ENCODE peak calls at places on chromosomes 16 and 17, in eight cellular contexts. Q is left lung; B is CD4-positive, alpha-beta T cell; Z is B cell; S is CD8-positive, alpha-beta T cell; K is esophagus squamous epithelium; R is AG10803; H is HCT116. C is an unnamed sample.

GRCh38 chr17:40335620-40336019 is 26.6 kb downstream of the RARA start:
- DNase-seq in Q (no peak), B (no peak), Z (no peak), S (no peak), K (no peak), R (no peak), H (no peak), C (no peak)

GRCh38 chr17:47278561-47278960 is 24.9 kb downstream of the ITGB3 start:
- DNase-seq in Q (no peak), B (no peak), Z (no peak), S (no peak), K (no peak), R (no peak), H (no peak), C (no peak)

GRCh38 chr17:17819561-17819995 is 17.2 kb downstream of the SREBF1 start:
- DNase-seq in Q (peak), B (peak), Z (no peak), S (peak), K (no peak), R (peak), H (no peak), C (peak)

GRCh38 chr16:56549744-56550385 is 15.0 kb upstream of the MT4 start:
- DNase-seq in Q (no peak), B (no peak), Z (no peak), S (no peak), K (no peak), R (no peak), H (no peak), C (no peak)

GRCh38 chr17:45584092-45585036 is 93.8 kb upstream of the PLEKHM1 start:
- DNase-seq in Q (peak), B (peak), Z (peak), S (peak), K (no peak), R (peak), H (peak), C (peak)

GRCh38 chr17:80475949-80476876 is at the start of gene NPTX1:
- DNase-seq in Q (no peak), B (no peak), Z (peak), S (no peak), K (no peak), R (no peak), H (no peak), C (peak)

GRCh38 chr17:31754239-31754945 is 104.7 kb downstream of the COPRS start:
- DNase-seq in Q (no peak), B (no peak), Z (no peak), S (no peak), K (no peak), R (peak), H (peak), C (no peak)

GRCh38 chr17:17514361-17514992 is 18.3 kb upstream of the RASD1 start:
- DNase-seq in Q (peak), B (no peak), Z (no peak), S (no peak), K (no peak), R (no peak), H (no peak), C (no peak)

GRCh38 chr16:76583466-76583865 is 306.3 kb downstream of the CNTNAP4 start:
- DNase-seq in Q (no peak), B (no peak), Z (no peak), S (no peak), K (no peak), R (no peak), H (no peak), C (no peak)

GRCh38 chr17:76383645-76384221 is 676 bp upstream of the SPHK1 start:
- DNase-seq in Q (peak), B (peak), Z (peak), S (peak), K (no peak), R (peak), H (no peak), C (peak)

GRCh38 chr17:17019430-17019762 is 22.9 kb upstream of the MPRIP start:
- DNase-seq in Q (no peak), B (no peak), Z (no peak), S (no peak), K (no peak), R (no peak), H (no peak), C (no peak)

GRCh38 chr17:32265192-32265895 is at the start of gene RHBDL3:
- DNase-seq in Q (peak), B (no peak), Z (peak), S (no peak), K (no peak), R (no peak), H (no peak), C (peak)

GRCh38 chr16:70162041-70162451 is 11.5 kb upstream of the CLEC18C start:
- DNase-seq in Q (no peak), B (no peak), Z (no peak), S (no peak), K (no peak), R (peak), H (no peak), C (peak)

GRCh38 chr16:17176199-17176598 is 294.6 kb downstream of the XYLT1 start:
- DNase-seq in Q (no peak), B (no peak), Z (no peak), S (no peak), K (no peak), R (no peak), H (no peak), C (no peak)

GRCh38 chr16:17166095-17166494 is 304.7 kb downstream of the XYLT1 start:
- DNase-seq in Q (no peak), B (no peak), Z (no peak), S (no peak), K (no peak), R (peak), H (no peak), C (no peak)

GRCh38 chr16:17171250-17172143 is 299.3 kb downstream of the XYLT1 start:
- DNase-seq in Q (no peak), B (no peak), Z (no peak), S (no peak), K (no peak), R (no peak), H (no peak), C (no peak)

GRCh38 chr16:17173134-17173729 is 297.5 kb downstream of the XYLT1 start:
- DNase-seq in Q (no peak), B (no peak), Z (no peak), S (no peak), K (peak), R (peak), H (no peak), C (no peak)

GRCh38 chr16:17170435-17170834 is 300.3 kb downstream of the XYLT1 start:
- DNase-seq in Q (no peak), B (no peak), Z (no peak), S (no peak), K (no peak), R (no peak), H (no peak), C (no peak)
- TF ChIP-seq CTCF in Q (no peak), B (no peak), Z (no peak), S (no peak), K (no peak), R (no peak), H (no peak), C (no peak)

GRCh38 chr16:58026139-58026704 is 668 bp downstream of the MMP15 start:
- DNase-seq in Q (peak), B (no peak), Z (peak), S (no peak), K (no peak), R (peak), H (no peak), C (no peak)

GRCh38 chr16:58025351-58026138 is at the start of gene MMP15:
- DNase-seq in Q (peak), B (peak), Z (peak), S (peak), K (peak), R (peak), H (peak), C (peak)

GRCh38 chr16:58027341-58028167 is 2.0 kb downstream of the MMP15 start:
- DNase-seq in Q (peak), B (no peak), Z (peak), S (no peak), K (no peak), R (no peak), H (peak), C (no peak)

GRCh38 chr16:58028168-58028455 is 2.6 kb downstream of the MMP15 start:
- DNase-seq in Q (no peak), B (no peak), Z (no peak), S (no peak), K (no peak), R (no peak), H (no peak), C (no peak)

DNA sequence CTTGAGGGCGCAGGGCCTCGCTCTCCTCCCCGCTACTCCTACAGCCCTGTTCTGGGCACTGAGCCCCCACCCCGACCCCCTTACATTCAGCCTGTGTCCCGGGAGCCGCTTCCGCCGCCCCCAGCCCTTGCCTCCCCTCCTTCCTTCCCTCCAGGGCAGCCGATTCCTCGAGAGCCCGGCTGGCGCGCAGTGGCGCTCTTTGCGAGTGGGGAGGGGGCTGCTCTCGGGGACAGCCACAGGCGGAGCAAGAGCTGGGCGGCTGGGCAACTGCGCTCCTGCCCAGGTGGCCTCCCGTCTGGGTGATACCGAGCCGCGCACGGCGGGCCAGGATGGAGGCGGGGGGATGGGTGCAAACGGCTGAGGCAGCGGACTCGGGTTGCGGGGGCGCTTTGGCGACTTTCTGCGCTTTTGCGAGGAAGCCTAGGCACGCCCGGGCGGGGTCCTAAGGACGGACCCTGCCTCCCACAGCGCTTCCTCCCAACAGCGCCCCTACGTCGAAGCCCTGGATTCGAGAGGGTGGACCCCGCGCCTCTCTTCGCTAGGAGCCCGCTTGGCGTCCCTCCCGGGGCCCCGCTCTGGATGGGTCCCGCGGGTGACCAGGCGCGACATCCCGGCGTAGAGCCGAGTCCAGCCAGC is 1.3 kb downstream of the MMP15 start:
- DNase-seq in Q (peak), B (no peak), Z (peak), S (no peak), K (no peak), R (no peak), H (no peak), C (no peak)
- TF ChIP-seq CTCF in Q (no peak), B (no peak), Z (no peak), S (no peak), K (no peak), R (no peak), H (peak), C (no peak)

GRCh38 chr17:78986048-78986648 is 6.4 kb upstream of the LGALS3BP start:
- DNase-seq in Q (peak), B (no peak), Z (peak), S (no peak), K (no peak), R (peak), H (no peak), C (no peak)
- TF ChIP-seq CTCF in Q (no peak), B (peak), Z (no peak), S (peak), K (peak), R (peak), H (peak), C (peak)

DNA sequence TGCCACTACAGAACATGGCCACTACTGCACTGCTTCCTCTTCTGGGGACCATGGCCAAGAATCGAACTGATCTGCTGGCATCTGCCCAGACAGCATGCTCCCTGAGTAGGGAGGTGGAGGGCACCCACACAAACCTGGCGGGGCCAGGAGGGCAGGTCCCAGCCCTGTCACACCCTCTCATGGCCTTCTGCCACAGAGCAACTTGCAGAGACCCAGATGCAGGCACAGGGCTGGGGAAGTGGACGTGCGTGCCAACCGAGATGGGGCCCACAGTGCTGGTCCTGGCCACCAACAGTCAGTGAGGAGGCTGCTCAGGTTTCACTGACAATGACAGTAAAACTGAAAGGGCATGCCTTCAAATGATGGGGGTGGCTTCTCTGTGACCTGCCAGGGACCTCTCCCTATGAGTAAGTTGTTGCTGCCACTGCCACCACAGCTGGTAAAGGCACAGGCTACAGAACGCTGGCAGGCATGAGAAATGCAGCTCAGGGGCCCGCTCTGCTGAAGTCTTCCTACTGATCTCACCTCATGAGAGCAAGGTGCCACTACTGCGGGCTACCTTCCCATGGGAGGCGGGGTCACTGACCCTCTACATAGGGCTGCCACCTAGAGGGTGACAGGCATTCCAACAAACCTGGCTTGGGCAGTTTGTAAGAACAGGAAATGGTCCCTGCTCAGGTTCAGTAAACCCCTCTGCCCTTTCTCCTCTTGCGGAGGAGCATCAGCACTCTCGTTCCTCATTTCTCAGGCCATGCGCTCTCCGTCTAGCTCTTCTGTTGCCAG is 15.5 kb downstream of the HIC1 start:
- DNase-seq in Q (no peak), B (no peak), Z (no peak), S (no peak), K (no peak), R (no peak), H (no peak), C (peak)
- TF ChIP-seq CTCF in Q (no peak), B (no peak), Z (no peak), S (no peak), K (no peak), R (no peak), H (no peak), C (peak)

GRCh38 chr17:59558953-59559352 is 6.5 kb upstream of the DHX40 start:
- DNase-seq in Q (no peak), B (no peak), Z (no peak), S (no peak), K (no peak), R (peak), H (no peak), C (no peak)
- TF ChIP-seq CTCF in Q (no peak), B (no peak), Z (no peak), S (no peak), K (no peak), R (peak), H (peak), C (no peak)

GRCh38 chr17:20852541-20853370 is 190.1 kb downstream of the USP22 start:
- DNase-seq in Q (peak), B (peak), Z (no peak), S (no peak), K (no peak), R (no peak), H (no peak), C (no peak)
- TF ChIP-seq CTCF in Q (no peak), B (no peak), Z (no peak), S (no peak), K (no peak), R (no peak), H (no peak), C (no peak)

GRCh38 chr17:9292563-9292941 is 271.2 kb downstream of the NTN1 start:
- DNase-seq in Q (no peak), B (no peak), Z (no peak), S (no peak), K (no peak), R (peak), H (no peak), C (no peak)
- TF ChIP-seq CTCF in Q (no peak), B (no peak), Z (peak), S (no peak), K (no peak), R (no peak), H (no peak), C (no peak)

GRCh38 chr17:4324463-4324862 is 42.0 kb downstream of the UBE2G1 start:
- DNase-seq in Q (no peak), B (no peak), Z (no peak), S (no peak), K (no peak), R (no peak), H (no peak), C (no peak)
- TF ChIP-seq CTCF in Q (no peak), B (no peak), Z (no peak), S (no peak), K (no peak), R (no peak), H (no peak), C (no peak)

GRCh38 chr16:23072769-23073549 is 76.3 kb downstream of the USP31 start:
- DNase-seq in Q (no peak), B (no peak), Z (no peak), S (no peak), K (no peak), R (peak), H (no peak), C (no peak)
- TF ChIP-seq CTCF in Q (no peak), B (no peak), Z (no peak), S (no peak), K (no peak), R (peak), H (peak), C (no peak)

C was measured in GM13977.